ENCODE peak calls at places on chromosomes 3 and 15, in seven cellular contexts. One of them, this sample, is unnamed.

GRCh38 chr3:127691494-127691893 is 18.7 kb downstream of the ABTB1 start:
- DNase-seq in Kasumi-1: no peak
- DNase-seq in GM19239: no peak
- DNase-seq in aorta: peak; percentile 39
- DNase-seq in adipocyte: no peak
- DNase-seq in T-cell: no peak
- DNase-seq in left ventricle myocardium inferior: no peak
- DNase-seq in this sample: no peak

GRCh38 chr15:51322622-51323296 is 15.6 kb downstream of the CYP19A1 start:
- DNase-seq in Kasumi-1: no peak
- DNase-seq in aorta: peak; percentile 76
- DNase-seq in GM19239: no peak
- DNase-seq in adipocyte: peak; percentile 67
- DNase-seq in left ventricle myocardium inferior: peak; percentile 58
- DNase-seq in T-cell: no peak
- DNase-seq in this sample: peak; percentile 16

GRCh38 chr3:108472011-108472591 is 38.3 kb downstream of the MYH15 start:
- DNase-seq in left ventricle myocardium inferior: no peak
- DNase-seq in Kasumi-1: no peak
- DNase-seq in aorta: no peak
- DNase-seq in T-cell: no peak
- DNase-seq in GM19239: no peak
- DNase-seq in adipocyte: peak; percentile 67
- DNase-seq in this sample: peak; percentile 71

GRCh38 chr3:97815149-97815917 is 6.5 kb upstream of the CRYBG3 start:
- DNase-seq in Kasumi-1: no peak
- DNase-seq in T-cell: no peak
- DNase-seq in aorta: no peak
- DNase-seq in adipocyte: no peak
- DNase-seq in left ventricle myocardium inferior: no peak
- DNase-seq in GM19239: no peak
- DNase-seq in this sample: no peak

GRCh38 chr3:138051946-138052802 is 42.2 kb downstream of the CLDN18 start:
- DNase-seq in GM19239: no peak
- DNase-seq in T-cell: no peak
- DNase-seq in left ventricle myocardium inferior: peak; percentile 37
- DNase-seq in aorta: no peak
- DNase-seq in adipocyte: peak; percentile 68
- DNase-seq in Kasumi-1: peak; percentile 31
- DNase-seq in this sample: peak; percentile 50

GRCh38 chr3:8769088-8769822 is at the start of gene OXTR:
- DNase-seq in GM19239: peak; percentile 85
- DNase-seq in T-cell: no peak
- DNase-seq in aorta: peak; percentile 69
- DNase-seq in left ventricle myocardium inferior: peak; percentile 58
- DNase-seq in Kasumi-1: peak; percentile 37
- DNase-seq in adipocyte: peak; percentile 93
- DNase-seq in this sample: peak; percentile 88

GRCh38 chr3:171953300-171954022 is 85.9 kb upstream of the FNDC3B start:
- DNase-seq in GM19239: no peak
- DNase-seq in T-cell: no peak
- DNase-seq in left ventricle myocardium inferior: no peak
- DNase-seq in aorta: no peak
- DNase-seq in Kasumi-1: no peak
- DNase-seq in adipocyte: peak; percentile 31
- DNase-seq in this sample: peak; percentile 25

GRCh38 chr3:126184465-126185000 is 4.1 kb upstream of the ALDH1L1 start:
- DNase-seq in T-cell: no peak
- DNase-seq in Kasumi-1: no peak
- DNase-seq in GM19239: no peak
- DNase-seq in adipocyte: no peak
- DNase-seq in left ventricle myocardium inferior: no peak
- DNase-seq in aorta: no peak
- DNase-seq in this sample: no peak

GRCh38 chr3:118932822-118933558 is 101.7 kb downstream of the IGSF11 start:
- DNase-seq in left ventricle myocardium inferior: peak; percentile 34
- DNase-seq in aorta: peak; percentile 54
- DNase-seq in T-cell: no peak
- DNase-seq in GM19239: no peak
- DNase-seq in Kasumi-1: no peak
- DNase-seq in adipocyte: peak; percentile 1
- DNase-seq in this sample: peak; percentile 8

GRCh38 chr3:49787182-49787464 is 781 bp upstream of the IP6K1 start:
- DNase-seq in GM19239: no peak
- DNase-seq in adipocyte: no peak
- DNase-seq in left ventricle myocardium inferior: no peak
- DNase-seq in Kasumi-1: no peak
- DNase-seq in T-cell: no peak
- DNase-seq in aorta: no peak
- DNase-seq in this sample: no peak

GRCh38 chr3:53554559-53555511 is 60.4 kb downstream of the CACNA1D start:
- DNase-seq in Kasumi-1: no peak
- DNase-seq in adipocyte: no peak
- DNase-seq in aorta: no peak
- DNase-seq in left ventricle myocardium inferior: no peak
- DNase-seq in GM19239: peak; percentile 22
- DNase-seq in T-cell: no peak
- DNase-seq in this sample: no peak

GRCh38 chr15:100914876-100915275 is 4.3 kb upstream of the LRRK1 start:
- DNase-seq in aorta: no peak
- DNase-seq in adipocyte: no peak
- DNase-seq in Kasumi-1: peak; percentile 54
- DNase-seq in left ventricle myocardium inferior: no peak
- DNase-seq in GM19239: no peak
- DNase-seq in T-cell: no peak
- DNase-seq in this sample: no peak